ENCODE peak calls at places on chromosome 16, in seven cellular contexts. Q, D, X, O, C, H and B are unnamed samples.

GRCh38 chr16:83835972-83836566 is 28.3 kb downstream of the HSBP1 start:
- DNase-seq in Q (peak; percentile 65), D (no peak), X (no peak), O (peak; percentile 49), C (peak; percentile 63), H (peak; percentile 16), B (peak; percentile 70)

GRCh38 chr16:21610766-21611165 is 11.4 kb downstream of the METTL9 start:
- DNase-seq in Q (no peak), D (no peak), X (no peak), O (no peak), C (no peak), H (no peak), B (no peak)

GRCh38 chr16:11768850-11769249 is 26.2 kb upstream of the TXNDC11 start:
- DNase-seq in Q (no peak), D (no peak), X (no peak), O (no peak), C (no peak), H (no peak), B (no peak)

GRCh38 chr16:89121691-89122321 is 28.2 kb downstream of the ACSF3 start:
- DNase-seq in Q (no peak), D (no peak), X (peak; percentile 18), O (no peak), C (no peak), H (no peak), B (no peak)

GRCh38 chr16:67459066-67459857 is 21.7 kb downstream of the ATP6V0D1 start:
- DNase-seq in Q (no peak), D (no peak), X (peak; percentile 73), O (no peak), C (no peak), H (no peak), B (peak; percentile 25)

GRCh38 chr16:9364721-9365693 is 273.6 kb downstream of the HAPSTR1 start:
- DNase-seq in Q (no peak), D (no peak), X (peak; percentile 89), O (no peak), C (no peak), H (no peak), B (no peak)

GRCh38 chr16:25689137-25689836 is 2.5 kb upstream of the HS3ST4 start:
- DNase-seq in Q (no peak), D (no peak), X (no peak), O (no peak), C (no peak), H (no peak), B (no peak)

GRCh38 chr16:12545792-12546342 is 257.8 kb downstream of the CPPED1 start:
- DNase-seq in Q (no peak), D (no peak), X (no peak), O (no peak), C (no peak), H (no peak), B (no peak)

GRCh38 chr16:71645450-71645849 is 19.5 kb downstream of the MARVELD3 start:
- DNase-seq in Q (peak; percentile 52), D (no peak), X (no peak), O (peak; percentile 13), C (peak; percentile 13), H (peak; percentile 4), B (peak; percentile 31)

GRCh38 chr16:47054306-47054705 is 80.8 kb upstream of the DNAJA2 start:
- DNase-seq in Q (no peak), D (no peak), X (no peak), O (no peak), C (no peak), H (no peak), B (peak; percentile 29)

GRCh38 chr16:7013990-7014389 is 318.7 kb upstream of the RBFOX1 start:
- DNase-seq in Q (no peak), D (no peak), X (no peak), O (no peak), C (no peak), H (peak; percentile 5), B (no peak)

GRCh38 chr16:9092282-9092962 is 978 bp downstream of the HAPSTR1 start:
- DNase-seq in Q (no peak), D (no peak), X (peak; percentile 70), O (no peak), C (no peak), H (no peak), B (peak; percentile 31)

GRCh38 chr16:21167360-21167759 is 8.9 kb downstream of the LDAF1 start:
- DNase-seq in Q (peak; percentile 41), D (no peak), X (no peak), O (peak; percentile 97), C (peak; percentile 90), H (peak; percentile 91), B (peak; percentile 78)

GRCh38 chr16:88347656-88348376 is 34.9 kb upstream of the ZNF469 start:
- DNase-seq in Q (no peak), D (no peak), X (peak; percentile 13), O (no peak), C (no peak), H (no peak), B (no peak)

GRCh38 chr16:56258508-56259424 is 67.5 kb downstream of the GNAO1 start:
- DNase-seq in Q (no peak), D (no peak), X (no peak), O (no peak), C (no peak), H (no peak), B (no peak)